ENCODE peak calls at places on chromosomes 16 and 17, in six cellular contexts. K is spleen, U is A549, Q is lung, A is psoas muscle, I is Karpas-422. P is an unnamed sample.
A peak's percentile ranks its signal among the peaks of the same experiment; 100 is the strongest.

GRCh38 chr17:56284501-56284900 is 131.2 kb downstream of the ANKFN1 start:
- DNase-seq in U (no peak), A (no peak), Q (no peak), K (no peak), I (no peak), P (no peak)

GRCh38 chr16:53052519-53053501 is at the start of gene CHD9NB:
- DNase-seq in Q (peak; percentile 49), K (no peak), A (no peak), I (no peak), U (peak; percentile 79), P (no peak)

GRCh38 chr16:8919089-8919933 is 37.2 kb downstream of the LITAFD start:
- DNase-seq in Q (no peak), U (no peak), I (no peak), A (no peak), K (no peak), P (no peak)

GRCh38 chr16:56869513-56870270 is 4.7 kb downstream of the SLC12A3 start:
- DNase-seq in K (no peak), U (peak; percentile 66), A (no peak), Q (peak; percentile 37), I (peak; percentile 90), P (no peak)

GRCh38 chr16:85417156-85417860 is 195.8 kb upstream of the GSE1 start:
- DNase-seq in A (peak; percentile 40), K (peak; percentile 67), Q (no peak), I (no peak), U (no peak), P (no peak)

GRCh38 chr16:67641779-67642708 is 2.9 kb upstream of the CARMIL2 start:
- DNase-seq in A (peak; percentile 87), U (no peak), I (peak; percentile 41), K (no peak), Q (peak; percentile 74), P (no peak)

GRCh38 chr17:337866-338265 is 14.7 kb downstream of the RPH3AL start:
- DNase-seq in Q (no peak), U (no peak), K (peak; percentile 18), A (no peak), I (peak; percentile 54), P (no peak)

GRCh38 chr17:43905400-43905984 is 1.8 kb downstream of the MPP2 start:
- DNase-seq in A (no peak), I (no peak), K (no peak), U (no peak), Q (no peak), P (no peak)

GRCh38 chr16:27228621-27229501 is 25.5 kb downstream of the KDM8 start:
- DNase-seq in K (peak; percentile 84), U (no peak), I (no peak), Q (no peak), A (peak; percentile 88), P (no peak)

GRCh38 chr16:87551487-87551886 is 50.8 kb upstream of the JPH3 start:
- DNase-seq in A (no peak), U (no peak), Q (no peak), K (no peak), I (no peak), P (no peak)

DNA sequence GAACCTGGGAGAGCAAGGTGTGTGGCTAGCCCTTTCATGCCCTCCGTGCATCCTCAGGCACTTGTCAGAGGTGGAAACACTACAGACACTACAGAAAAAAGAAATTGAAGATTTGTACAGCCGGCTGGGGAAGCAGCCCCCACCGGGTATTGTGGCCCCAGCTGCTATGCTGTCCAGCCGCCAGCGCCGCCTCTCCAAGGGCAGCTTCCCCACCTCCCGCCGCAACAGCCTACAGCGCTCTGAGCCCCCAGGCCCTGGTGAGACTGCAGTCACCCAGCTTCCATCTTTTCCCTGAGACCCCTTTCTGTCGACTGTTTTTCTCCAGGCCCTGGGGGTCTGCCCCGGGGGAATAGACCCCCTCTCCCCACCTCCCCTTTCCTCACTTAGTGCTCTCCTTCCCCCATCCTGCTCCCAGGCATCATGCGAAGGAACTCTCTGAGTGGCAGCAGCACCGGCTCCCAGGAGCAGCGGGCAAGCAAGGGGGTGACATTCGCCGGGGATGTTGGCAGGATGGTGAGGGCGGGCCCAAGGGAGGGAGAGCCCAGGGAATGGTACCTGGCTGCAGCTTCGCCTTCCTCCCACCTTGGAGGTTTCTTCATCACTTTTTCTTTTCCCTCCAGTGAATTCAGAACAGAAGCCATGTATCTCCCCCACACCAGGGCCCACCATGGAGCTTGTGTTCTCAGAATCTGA is 2.3 kb downstream of the COA3 start:
- DNase-seq in Q (no peak), A (no peak), U (no peak), I (no peak), K (no peak), P (no peak)
- H3K4me1 ChIP-seq in Q (peaks cover 12% of the 10 kb centered on the region), A (peaks cover 11% of the 10 kb centered on the region), U (peaks cover 18% of the 10 kb centered on the region), I (peaks cover 13% of the 10 kb centered on the region), K (peaks cover 14% of the 10 kb centered on the region), P (no peaks in the 10 kb centered on the region)

GRCh38 chr16:66242672-66243071 is 123.8 kb upstream of the CDH5 start:
- DNase-seq in I (no peak), U (no peak), A (no peak), K (no peak), Q (no peak), P (no peak)

GRCh38 chr16:66247516-66248089 is 118.9 kb upstream of the CDH5 start:
- DNase-seq in A (peak; percentile 67), I (no peak), Q (no peak), K (no peak), U (no peak), P (peak; percentile 73)

GRCh38 chr16:66250686-66251405 is 115.6 kb upstream of the CDH5 start:
- DNase-seq in K (no peak), Q (peak; percentile 61), U (no peak), A (peak; percentile 92), I (no peak), P (peak; percentile 85)

GRCh38 chr16:66251406-66252160 is 114.9 kb upstream of the CDH5 start:
- DNase-seq in I (no peak), Q (no peak), A (peak; percentile 52), K (no peak), U (no peak), P (no peak)

GRCh38 chr16:66248096-66248495 is 118.4 kb upstream of the CDH5 start:
- DNase-seq in A (peak; percentile 90), U (no peak), Q (peak; percentile 60), I (no peak), K (no peak), P (peak; percentile 83)
- H3K4me3 ChIP-seq in A (no peak overlapping the region), U (no peak overlapping the region), Q (no peak overlapping the region), I (no peak overlapping the region), K (no peak overlapping the region), P (no peak overlapping the region)

DNA sequence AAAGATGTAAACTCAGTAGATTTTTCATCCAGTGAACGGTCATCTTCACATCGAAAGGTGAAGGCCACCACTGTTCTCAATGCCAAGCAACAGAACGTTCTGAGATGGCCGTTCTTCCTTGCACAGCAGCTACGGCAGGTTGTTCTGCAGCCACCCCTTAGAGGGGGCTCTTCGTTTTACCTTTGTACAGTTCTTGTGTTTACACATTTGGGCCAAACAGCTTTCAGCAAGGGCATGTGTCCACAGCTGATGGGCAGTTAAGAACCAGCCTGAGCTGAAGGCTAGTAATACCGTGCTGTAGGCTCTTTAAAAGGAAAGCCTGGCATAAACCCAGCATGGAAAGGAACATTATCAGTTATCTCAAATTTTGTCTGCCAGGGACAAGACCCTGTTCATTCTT is 15.9 kb downstream of the PLD6 start:
- DNase-seq in I (no peak), A (no peak), U (no peak), Q (no peak), K (no peak), P (no peak)
- H3K4me1 ChIP-seq in I (no peaks in the 10 kb centered on the region), A (peaks cover 22% of the 10 kb centered on the region), U (peaks cover 33% of the 10 kb centered on the region), Q (peaks cover 13% of the 10 kb centered on the region), K (peaks cover 17% of the 10 kb centered on the region), P (no peaks in the 10 kb centered on the region)

GRCh38 chr17:59753522-59754467 is 46.3 kb downstream of the VMP1 start:
- DNase-seq in I (peak; percentile 93), U (peak; percentile 81), Q (no peak), K (no peak), A (no peak), P (no peak)
- H3K4me3 ChIP-seq in I (peak overlapping the region; percentile 51), U (no peak overlapping the region), Q (no peak overlapping the region), K (no peak overlapping the region), A (peak overlapping the region; percentile 52), P (no peak overlapping the region)

DNA sequence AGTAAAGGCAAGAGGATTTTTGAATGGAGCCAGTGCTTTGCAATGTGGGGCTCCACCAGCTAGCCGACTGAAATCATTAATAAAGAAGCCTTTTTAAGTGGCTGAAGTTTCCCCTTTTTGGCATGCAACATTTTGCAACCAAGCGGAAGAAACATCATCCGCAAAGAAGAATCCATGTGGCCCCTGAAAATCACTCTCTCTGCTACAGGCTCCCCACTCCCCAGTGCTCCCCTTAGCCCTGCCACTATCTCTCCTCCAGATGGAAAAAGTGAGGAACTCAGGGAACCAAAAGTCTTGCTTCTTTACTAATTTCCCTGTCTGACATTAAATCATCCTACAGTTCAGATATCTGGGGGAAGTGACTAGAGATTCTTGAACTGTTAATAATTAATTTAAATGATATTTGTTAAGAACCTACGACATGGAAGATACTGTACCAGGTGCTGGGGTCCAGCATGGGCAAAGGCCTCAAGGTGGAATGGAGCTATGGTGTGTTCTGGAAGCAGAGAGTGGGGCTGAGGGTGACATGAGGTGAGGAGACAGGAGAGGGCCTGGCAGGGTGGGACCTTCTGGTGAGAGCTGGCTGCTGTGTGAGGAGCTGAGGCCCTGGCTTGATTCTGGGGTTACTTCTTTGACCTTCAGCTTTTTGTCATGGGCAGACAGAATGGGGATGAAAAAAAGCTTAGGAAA is 6.1 kb upstream of the CCL2 start:
- DNase-seq in A (no peak), K (no peak), Q (no peak), I (no peak), U (no peak), P (no peak)
- H3K4me1 ChIP-seq in A (peaks cover 29% of the 10 kb centered on the region), K (peaks cover 17% of the 10 kb centered on the region), Q (peaks cover 30% of the 10 kb centered on the region), I (no peaks in the 10 kb centered on the region), U (peaks cover 61% of the 10 kb centered on the region), P (peaks cover 18% of the 10 kb centered on the region)

GRCh38 chr17:34820166-34820920 is 140.9 kb downstream of the CCT6B start:
- DNase-seq in U (no peak), K (no peak), A (no peak), I (no peak), Q (no peak), P (no peak)
- H3K4me3 ChIP-seq in U (no peak overlapping the region), K (no peak overlapping the region), A (no peak overlapping the region), I (no peak overlapping the region), Q (no peak overlapping the region), P (no peak overlapping the region)

DNA sequence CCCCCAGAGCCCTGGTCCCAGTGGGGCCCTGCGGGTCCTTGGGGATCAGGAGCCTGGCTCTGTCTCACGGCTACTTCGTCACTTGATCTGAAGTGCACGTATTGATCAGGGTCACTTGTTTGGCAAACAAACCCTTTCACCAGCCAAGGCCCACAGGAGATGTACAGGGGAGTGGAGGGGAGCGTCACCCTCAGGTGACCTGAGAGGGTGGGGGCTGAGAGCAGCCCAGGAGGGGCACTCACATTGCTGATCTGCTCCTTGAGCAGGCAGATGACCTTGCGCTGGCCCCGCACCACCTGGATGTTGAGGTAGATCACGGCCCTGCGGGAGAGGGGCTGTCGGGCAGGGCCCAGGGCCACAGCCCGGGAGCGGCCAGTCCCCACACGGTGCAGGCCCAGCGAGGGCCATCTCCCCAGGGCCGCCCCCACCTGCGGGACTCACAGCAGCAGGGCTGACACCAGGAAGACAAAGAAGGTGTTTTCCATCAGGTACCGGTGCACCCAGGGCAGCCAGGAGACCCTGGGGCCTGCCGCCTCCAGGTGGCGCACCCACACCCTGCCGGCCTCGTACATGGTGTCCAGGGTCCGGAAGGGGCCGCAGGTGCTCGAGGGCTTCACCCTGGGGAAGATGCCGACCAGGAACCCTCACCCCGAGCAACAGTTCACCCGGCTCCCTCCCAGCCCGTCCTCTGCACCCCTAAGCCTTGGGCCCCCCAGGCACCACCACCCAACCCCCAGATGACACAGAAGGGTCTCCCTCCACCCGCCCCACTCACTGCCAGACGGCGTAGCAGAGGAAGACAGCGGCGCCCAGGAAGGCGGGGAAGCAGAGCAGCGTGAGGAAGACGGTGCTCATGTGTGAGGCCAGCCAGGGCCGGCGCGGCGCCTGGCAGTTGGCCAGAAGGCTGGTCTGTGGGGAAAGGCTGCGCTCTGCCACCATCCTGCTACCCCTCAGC is 11.3 kb downstream of the TMC6 start:
- DNase-seq in Q (no peak), U (no peak), I (no peak), A (peak; percentile 48), K (peak; percentile 79), P (peak; percentile 14)
- H3K4me1 ChIP-seq in Q (peaks cover 3% of the 10 kb centered on the region), U (no peaks in the 10 kb centered on the region), I (peaks cover 8% of the 10 kb centered on the region), A (peaks cover 7% of the 10 kb centered on the region), K (peaks cover 37% of the 10 kb centered on the region), P (no peaks in the 10 kb centered on the region)